ENCODE peak calls at places on chromosomes 13 and 19, in nine cellular contexts. G is activated CD4-positive, alpha-beta T cell treated with anti-CD3 and anti-CD28 coated beads, Interleukin-2, amount 10 ng/mL, durations not matched to agents 7 days and 5 days; N is fibroblast of mammary gland; Z is progenitor cell of endocrine pancreas; Q is Kasumi-1; D is GM23338; B is left ventricle myocardium superior; A is A172; W is M059J. I is an unnamed sample.

GRCh38 chr13:30373727-30374126 is 48.6 kb upstream of the UBE2L5 start:
- DNase-seq in G (peak), N (no peak), Z (no peak), Q (no peak), D (no peak), B (no peak), A (no peak), W (no peak), I (no peak)

GRCh38 chr19:37692956-37693660 is 26.5 kb downstream of the ZNF607 start:
- DNase-seq in G (no peak), N (no peak), Z (no peak), Q (no peak), D (no peak), B (no peak), A (no peak), W (no peak), I (no peak)

GRCh38 chr13:83622422-83622784 is 259.9 kb downstream of the SLITRK1 start:
- DNase-seq in G (no peak), N (no peak), Z (no peak), Q (no peak), D (no peak), B (no peak), A (no peak), W (peak), I (peak)

GRCh38 chr19:38949580-38950367 is 19.0 kb downstream of the MRPS12 start:
- DNase-seq in G (peak), N (peak), Z (peak), Q (no peak), D (peak), B (peak), A (no peak), W (no peak), I (no peak)

GRCh38 chr13:98105929-98106336 is 37.0 kb upstream of the FARP1 start:
- DNase-seq in G (no peak), N (no peak), Z (no peak), Q (no peak), D (no peak), B (no peak), A (no peak), W (peak), I (no peak)

GRCh38 chr19:4120531-4120930 is 3.4 kb downstream of the MAP2K2 start:
- DNase-seq in G (no peak), N (peak), Z (no peak), Q (no peak), D (no peak), B (no peak), A (peak), W (peak), I (peak)

GRCh38 chr19:794989-795658 is 2.1 kb upstream of the PTBP1 start:
- DNase-seq in G (no peak), N (no peak), Z (no peak), Q (no peak), D (peak), B (peak), A (no peak), W (no peak), I (peak)

GRCh38 chr13:21079761-21080730 is 18.7 kb upstream of the LATS2 start:
- DNase-seq in G (no peak), N (peak), Z (no peak), Q (peak), D (no peak), B (no peak), A (peak), W (peak), I (peak)

I was measured in NCI-H226.